ENCODE peak calls at places on chromosomes 4 and X, in nine cellular contexts. M is foreskin fibroblast, O is AG09309, P is astrocyte, T is left ventricle myocardium inferior, C is Peyer's patch, N is tibial artery, H is tibial nerve, J is MM.1S. I is an unnamed sample.

GRCh38 chr4:139007640-139008039 is 7.9 kb upstream of the NOCT start:
- DNase-seq in M (no peak), O (no peak), P (no peak), T (no peak), C (peak; percentile 64), N (no peak), H (no peak), J (no peak), I (no peak)

GRCh38 chr4:68342139-68342538 is 7.8 kb downstream of the YTHDC1 start:
- DNase-seq in M (peak; percentile 66), O (no peak), P (peak; percentile 58), T (no peak), C (no peak), N (no peak), H (no peak), J (no peak), I (peak; percentile 46)

GRCh38 chrX:108737754-108738153 is 1.4 kb upstream of the IRS4 start:
- DNase-seq in M (no peak), O (no peak), P (no peak), T (no peak), C (no peak), N (no peak), H (no peak), J (no peak), I (no peak)

GRCh38 chrX:118652717-118653116 is 74.7 kb upstream of the IL13RA1 start:
- DNase-seq in M (peak; percentile 67), O (peak; percentile 17), P (no peak), T (no peak), C (no peak), N (no peak), H (no peak), J (no peak), I (peak; percentile 55)

GRCh38 chr4:963276-964225 is 9.8 kb downstream of the DGKQ start:
- DNase-seq in M (no peak), O (no peak), P (no peak), T (no peak), C (peak; percentile 75), N (no peak), H (no peak), J (no peak), I (no peak)

GRCh38 chrX:54641530-54641929 is 111.5 kb downstream of the GNL3L start:
- DNase-seq in M (no peak), O (no peak), P (no peak), T (no peak), C (no peak), N (no peak), H (no peak), J (no peak), I (no peak)

GRCh38 chrX:153505361-153505760 is 10.6 kb downstream of the BGN start:
- DNase-seq in M (no peak), O (no peak), P (no peak), T (no peak), C (no peak), N (no peak), H (no peak), J (no peak), I (no peak)

GRCh38 chrX:135327299-135327698 is 18.0 kb downstream of the ETDC start:
- DNase-seq in M (peak; percentile 88), O (peak; percentile 21), P (peak; percentile 87), T (no peak), C (no peak), N (no peak), H (no peak), J (no peak), I (peak; percentile 96)

GRCh38 chr4:2297606-2298517 is 36.0 kb upstream of the MXD4 start:
- DNase-seq in M (no peak), O (no peak), P (no peak), T (no peak), C (peak; percentile 65), N (no peak), H (no peak), J (no peak), I (no peak)

GRCh38 chr4:69773443-69773842 is 13.0 kb upstream of the SULT1B1 start:
- DNase-seq in M (no peak), O (no peak), P (peak; percentile 67), T (no peak), C (no peak), N (no peak), H (no peak), J (no peak), I (peak; percentile 90)

GRCh38 chr4:26803462-26803861 is 57.2 kb upstream of the STIM2 start:
- DNase-seq in M (peak; percentile 71), O (no peak), P (no peak), T (no peak), C (no peak), N (no peak), H (no peak), J (no peak), I (no peak)

GRCh38 chr4:165027762-165028402 is 3.9 kb upstream of the TRIM60 start:
- DNase-seq in M (no peak), O (no peak), P (no peak), T (no peak), C (no peak), N (no peak), H (no peak), J (peak; percentile 53), I (no peak)

GRCh38 chr4:95095352-95095974 is 337.7 kb downstream of the BMPR1B start:
- DNase-seq in M (peak; percentile 44), O (peak; percentile 31), P (peak; percentile 39), T (no peak), C (no peak), N (no peak), H (no peak), J (peak; percentile 30), I (peak; percentile 72)

GRCh38 chr4:7598939-7599790 is 164.4 kb upstream of the PSAPL1 start:
- DNase-seq in M (no peak), O (no peak), P (no peak), T (no peak), C (no peak), N (no peak), H (no peak), J (no peak), I (no peak)

GRCh38 chr4:122746485-122746965 is 14.0 kb downstream of the BBS12 start:
- DNase-seq in M (peak; percentile 59), O (no peak), P (no peak), T (no peak), C (no peak), N (no peak), H (no peak), J (peak; percentile 57), I (no peak)

GRCh38 chr4:150010525-150011126 is 67.6 kb upstream of the DCLK2 start:
- DNase-seq in M (peak; percentile 74), O (no peak), P (peak; percentile 58), T (no peak), C (peak; percentile 53), N (peak; percentile 36), H (peak; percentile 40), J (peak; percentile 58), I (peak; percentile 86)

GRCh38 chr4:41384992-41385391 is 128.3 kb downstream of the UCHL1 start:
- DNase-seq in M (peak; percentile 54), O (no peak), P (no peak), T (peak; percentile 90), C (peak; percentile 82), N (peak; percentile 78), H (peak; percentile 61), J (no peak), I (peak; percentile 47)

GRCh38 chr4:166169111-166169510 is 296.1 kb downstream of the TLL1 start:
- DNase-seq in M (peak; percentile 6), O (no peak), P (no peak), T (no peak), C (no peak), N (no peak), H (no peak), J (peak; percentile 10), I (peak; percentile 17)

GRCh38 chr4:77481856-77482255 is 123.8 kb upstream of the CXCL13 start:
- DNase-seq in M (peak; percentile 15), O (no peak), P (peak; percentile 6), T (no peak), C (no peak), N (no peak), H (no peak), J (no peak), I (peak; percentile 19)
- TF ChIP-seq CTCF in M (no peak), O (no peak), P (no peak), T (no peak), C (no peak), N (no peak), H (no peak), J (no peak), I (no peak)

GRCh38 chr4:44447563-44448504 is 775 bp downstream of the KCTD8 start:
- DNase-seq in M (peak; percentile 11), O (no peak), P (peak; percentile 47), T (peak; percentile 23), C (no peak), N (peak; percentile 20), H (no peak), J (peak; percentile 61), I (peak; percentile 8)
- H3K4me3 ChIP-seq in M (peak overlapping the region; percentile 26), O (no peak overlapping the region), P (peak overlapping the region; percentile 65), T (peak overlapping the region; percentile 68), C (peak overlapping the region; percentile 54), N (peak overlapping the region; percentile 51), H (peak overlapping the region; percentile 61), J (peak overlapping the region; percentile 59), I (peak overlapping the region; percentile 66)

GRCh38 chr4:151766691-151767090 is 5.9 kb upstream of the GATB start:
- DNase-seq in M (no peak), O (no peak), P (no peak), T (no peak), C (peak; percentile 48), N (no peak), H (no peak), J (no peak), I (no peak)
- TF ChIP-seq CTCF in M (no peak), O (no peak), P (no peak), T (no peak), C (peak; percentile 46), N (no peak), H (no peak), J (no peak), I (no peak)

GRCh38 chr4:157075811-157076577 is at the start of gene GLRB:
- DNase-seq in M (peak; percentile 69), O (no peak), P (no peak), T (peak; percentile 24), C (no peak), N (peak; percentile 19), H (no peak), J (no peak), I (peak; percentile 15)
- H3K4me3 ChIP-seq in M (peak within 1 kb of the TSS; percentile 69), O (peak within 1 kb of the TSS; percentile 90), P (peak within 1 kb of the TSS; percentile 69), T (peak within 1 kb of the TSS; percentile 73), C (peak within 1 kb of the TSS; percentile 57), N (peak within 1 kb of the TSS; percentile 84), H (peak within 1 kb of the TSS; percentile 62), J (no peak within 1 kb of the TSS), I (peak within 1 kb of the TSS; percentile 77)

GRCh38 chrX:39491548-39492297 is 606.0 kb downstream of the BCOR start:
- DNase-seq in M (no peak), O (no peak), P (no peak), T (no peak), C (peak; percentile 60), N (no peak), H (no peak), J (peak; percentile 6), I (no peak)
- TF ChIP-seq CTCF in M (no peak), O (no peak), P (no peak), T (no peak), C (no peak), N (no peak), H (no peak), J (no peak), I (no peak)

GRCh38 chrX:65674351-65674893 is 7.0 kb downstream of the MSN start:
- DNase-seq in M (no peak), O (no peak), P (no peak), T (no peak), C (no peak), N (no peak), H (no peak), J (peak; percentile 56), I (peak; percentile 57)
- H3K4me3 ChIP-seq in M (no peak overlapping the region), O (no peak overlapping the region), P (peak overlapping the region; percentile 20), T (peak overlapping the region; percentile 37), C (no peak overlapping the region), N (peak overlapping the region; percentile 20), H (no peak overlapping the region), J (peak overlapping the region; percentile 25), I (no peak overlapping the region)

GRCh38 chrX:16664626-16665025 is 14.7 kb downstream of the S100G start:
- DNase-seq in M (no peak), O (no peak), P (no peak), T (no peak), C (no peak), N (no peak), H (no peak), J (no peak), I (no peak)
- TF ChIP-seq CTCF in M (no peak), O (peak; percentile 13), P (no peak), T (no peak), C (no peak), N (no peak), H (no peak), J (no peak), I (peak; percentile 15)

I was measured in fibroblast of the aortic adventitia.